ENCODE peak calls at places on chromosomes 2 and 18, in nine cellular contexts. One of them, this sample, is unnamed.

GRCh38 chr2:12262681-12263436 is 453.9 kb upstream of the TRIB2 start:
- DNase-seq in NCI-H1048: no peak
- DNase-seq in Panc1: no peak
- DNase-seq in BJ: no peak
- DNase-seq in NCI-H526: no peak
- DNase-seq in endothelial cell: no peak
- DNase-seq in GM10248: no peak
- DNase-seq in hippocampal formation: no peak
- DNase-seq in iris pigment epithelial cell: peak; percentile 44
- DNase-seq in this sample: peak; percentile 63

GRCh38 chr2:20414806-20415205 is 32.1 kb upstream of the RHOB start:
- DNase-seq in Panc1: no peak
- DNase-seq in hippocampal formation: no peak
- DNase-seq in endothelial cell: no peak
- DNase-seq in NCI-H1048: no peak
- DNase-seq in GM10248: no peak
- DNase-seq in NCI-H526: no peak
- DNase-seq in iris pigment epithelial cell: no peak
- DNase-seq in BJ: no peak
- DNase-seq in this sample: no peak

GRCh38 chr2:109213646-109214417 is 84.8 kb downstream of the SH3RF3 start:
- DNase-seq in iris pigment epithelial cell: peak; percentile 94
- DNase-seq in NCI-H526: peak; percentile 9
- DNase-seq in endothelial cell: no peak
- DNase-seq in BJ: no peak
- DNase-seq in hippocampal formation: no peak
- DNase-seq in NCI-H1048: no peak
- DNase-seq in GM10248: peak; percentile 39
- DNase-seq in Panc1: no peak
- DNase-seq in this sample: no peak

GRCh38 chr2:46009315-46009714 is 287.9 kb upstream of the EPAS1 start:
- DNase-seq in BJ: no peak
- DNase-seq in hippocampal formation: no peak
- DNase-seq in endothelial cell: no peak
- DNase-seq in iris pigment epithelial cell: no peak
- DNase-seq in Panc1: no peak
- DNase-seq in NCI-H526: no peak
- DNase-seq in NCI-H1048: no peak
- DNase-seq in GM10248: no peak
- DNase-seq in this sample: no peak

GRCh38 chr18:55841314-55841713 is 253.3 kb upstream of the TCF4 start:
- DNase-seq in iris pigment epithelial cell: no peak
- DNase-seq in BJ: no peak
- DNase-seq in NCI-H1048: no peak
- DNase-seq in endothelial cell: no peak
- DNase-seq in Panc1: no peak
- DNase-seq in hippocampal formation: no peak
- DNase-seq in NCI-H526: no peak
- DNase-seq in GM10248: no peak
- DNase-seq in this sample: no peak

GRCh38 chr18:48997681-48997984 is 46.9 kb upstream of the SMAD7 start:
- DNase-seq in Panc1: no peak
- DNase-seq in BJ: no peak
- DNase-seq in NCI-H526: no peak
- DNase-seq in hippocampal formation: no peak
- DNase-seq in iris pigment epithelial cell: no peak
- DNase-seq in NCI-H1048: no peak
- DNase-seq in GM10248: no peak
- DNase-seq in endothelial cell: no peak
- DNase-seq in this sample: no peak

GRCh38 chr2:32798841-32799240 is 147.9 kb upstream of the LTBP1 start:
- DNase-seq in NCI-H1048: no peak
- DNase-seq in endothelial cell: no peak
- DNase-seq in iris pigment epithelial cell: peak; percentile 45
- DNase-seq in GM10248: no peak
- DNase-seq in Panc1: no peak
- DNase-seq in NCI-H526: no peak
- DNase-seq in hippocampal formation: no peak
- DNase-seq in BJ: no peak
- DNase-seq in this sample: no peak

GRCh38 chr18:45386256-45386655 is 229.0 kb upstream of the SLC14A2 start:
- DNase-seq in NCI-H526: peak; percentile 63
- DNase-seq in NCI-H1048: no peak
- DNase-seq in hippocampal formation: no peak
- DNase-seq in endothelial cell: peak; percentile 57
- DNase-seq in GM10248: peak; percentile 22
- DNase-seq in iris pigment epithelial cell: peak; percentile 6
- DNase-seq in BJ: no peak
- DNase-seq in Panc1: no peak
- DNase-seq in this sample: no peak

GRCh38 chr2:15984367-15985255 is 44.3 kb downstream of the MYCN start:
- DNase-seq in hippocampal formation: peak; percentile 87
- DNase-seq in iris pigment epithelial cell: no peak
- DNase-seq in NCI-H526: peak; percentile 100
- DNase-seq in BJ: no peak
- DNase-seq in GM10248: no peak
- DNase-seq in NCI-H1048: no peak
- DNase-seq in endothelial cell: peak; percentile 18
- DNase-seq in Panc1: no peak
- DNase-seq in this sample: peak; percentile 91

GRCh38 chr2:70902067-70902442 is 33.6 kb upstream of the ATP6V1B1 start:
- DNase-seq in NCI-H1048: no peak
- DNase-seq in BJ: no peak
- DNase-seq in Panc1: no peak
- DNase-seq in NCI-H526: peak; percentile 63
- DNase-seq in endothelial cell: no peak
- DNase-seq in hippocampal formation: no peak
- DNase-seq in iris pigment epithelial cell: no peak
- DNase-seq in GM10248: no peak
- DNase-seq in this sample: no peak

GRCh38 chr2:237440819-237441281 is 26.9 kb upstream of the COL6A3 start:
- DNase-seq in endothelial cell: no peak
- DNase-seq in NCI-H526: no peak
- DNase-seq in BJ: no peak
- DNase-seq in Panc1: no peak
- DNase-seq in iris pigment epithelial cell: no peak
- DNase-seq in NCI-H1048: no peak
- DNase-seq in GM10248: no peak
- DNase-seq in hippocampal formation: no peak
- DNase-seq in this sample: no peak

GRCh38 chr18:59582395-59582794 is 114.8 kb downstream of the CCBE1 start:
- DNase-seq in Panc1: no peak
- DNase-seq in GM10248: no peak
- DNase-seq in endothelial cell: no peak
- DNase-seq in BJ: no peak
- DNase-seq in iris pigment epithelial cell: no peak
- DNase-seq in NCI-H1048: no peak
- DNase-seq in NCI-H526: no peak
- DNase-seq in hippocampal formation: no peak
- DNase-seq in this sample: no peak

GRCh38 chr2:105518897-105519296 is 120.0 kb upstream of the FHL2 start:
- DNase-seq in NCI-H526: peak; percentile 4
- DNase-seq in iris pigment epithelial cell: peak; percentile 34
- DNase-seq in endothelial cell: no peak
- DNase-seq in GM10248: no peak
- DNase-seq in BJ: no peak
- DNase-seq in hippocampal formation: no peak
- DNase-seq in NCI-H1048: no peak
- DNase-seq in Panc1: no peak
- DNase-seq in this sample: no peak

GRCh38 chr2:70104231-70105111 is 17.2 kb downstream of the PCBP1 start:
- DNase-seq in endothelial cell: peak; percentile 31
- DNase-seq in NCI-H526: peak; percentile 69
- DNase-seq in NCI-H1048: no peak
- DNase-seq in BJ: no peak
- DNase-seq in Panc1: no peak
- DNase-seq in iris pigment epithelial cell: peak; percentile 81
- DNase-seq in hippocampal formation: no peak
- DNase-seq in GM10248: peak; percentile 52
- DNase-seq in this sample: no peak

GRCh38 chr2:238159676-238160205 is 971 bp downstream of the ERFE start:
- DNase-seq in NCI-H526: no peak
- DNase-seq in hippocampal formation: no peak
- DNase-seq in Panc1: no peak
- DNase-seq in GM10248: no peak
- DNase-seq in iris pigment epithelial cell: no peak
- DNase-seq in NCI-H1048: no peak
- DNase-seq in BJ: no peak
- DNase-seq in endothelial cell: no peak
- DNase-seq in this sample: no peak

GRCh38 chr2:113274427-113274826 is 4.3 kb downstream of the PAX8 start:
- DNase-seq in GM10248: no peak
- DNase-seq in Panc1: no peak
- DNase-seq in NCI-H526: no peak
- DNase-seq in NCI-H1048: no peak
- DNase-seq in hippocampal formation: no peak
- DNase-seq in iris pigment epithelial cell: no peak
- DNase-seq in BJ: no peak
- DNase-seq in endothelial cell: no peak
- DNase-seq in this sample: no peak

GRCh38 chr2:232332940-232333259 is 45.7 kb upstream of the ALPP start:
- DNase-seq in hippocampal formation: no peak
- DNase-seq in NCI-H526: no peak
- DNase-seq in BJ: no peak
- DNase-seq in GM10248: no peak
- DNase-seq in NCI-H1048: no peak
- DNase-seq in Panc1: no peak
- DNase-seq in iris pigment epithelial cell: no peak
- DNase-seq in endothelial cell: no peak
- DNase-seq in this sample: no peak

GRCh38 chr18:25915907-25916306 is 174.5 kb downstream of the SS18 start:
- DNase-seq in BJ: no peak
- DNase-seq in hippocampal formation: no peak
- DNase-seq in NCI-H526: no peak
- DNase-seq in endothelial cell: no peak
- DNase-seq in GM10248: no peak
- DNase-seq in iris pigment epithelial cell: no peak
- DNase-seq in Panc1: no peak
- DNase-seq in NCI-H1048: no peak
- DNase-seq in this sample: no peak

GRCh38 chr2:44134848-44135247 is 33.8 kb upstream of the PPM1B start:
- DNase-seq in Panc1: no peak
- DNase-seq in NCI-H526: no peak
- DNase-seq in hippocampal formation: no peak
- DNase-seq in endothelial cell: no peak
- DNase-seq in GM10248: no peak
- DNase-seq in NCI-H1048: no peak
- DNase-seq in BJ: no peak
- DNase-seq in iris pigment epithelial cell: no peak
- DNase-seq in this sample: no peak

GRCh38 chr2:146597291-146597690 is 1247.5 kb upstream of the ACVR2A start:
- DNase-seq in iris pigment epithelial cell: peak; percentile 31
- DNase-seq in GM10248: no peak
- DNase-seq in hippocampal formation: no peak
- DNase-seq in Panc1: no peak
- DNase-seq in NCI-H526: no peak
- DNase-seq in BJ: no peak
- DNase-seq in NCI-H1048: no peak
- DNase-seq in endothelial cell: no peak
- DNase-seq in this sample: no peak

GRCh38 chr2:84494070-84494469 is 22.2 kb upstream of the DNAH6 start:
- DNase-seq in hippocampal formation: no peak
- DNase-seq in NCI-H1048: no peak
- DNase-seq in endothelial cell: no peak
- DNase-seq in GM10248: no peak
- DNase-seq in Panc1: no peak
- DNase-seq in NCI-H526: no peak
- DNase-seq in iris pigment epithelial cell: peak; percentile 54
- DNase-seq in BJ: no peak
- DNase-seq in this sample: no peak

GRCh38 chr2:169670215-169670651 is 24.0 kb downstream of the CFAP210 start:
- DNase-seq in Panc1: no peak
- DNase-seq in iris pigment epithelial cell: peak; percentile 31
- DNase-seq in endothelial cell: no peak
- DNase-seq in NCI-H526: no peak
- DNase-seq in hippocampal formation: no peak
- DNase-seq in BJ: no peak
- DNase-seq in GM10248: no peak
- DNase-seq in NCI-H1048: no peak
- DNase-seq in this sample: no peak

GRCh38 chr2:168375195-168375798 is 80.8 kb upstream of the CERS6 start:
- DNase-seq in Panc1: no peak
- DNase-seq in GM10248: no peak
- DNase-seq in endothelial cell: no peak
- DNase-seq in BJ: no peak
- DNase-seq in hippocampal formation: no peak
- DNase-seq in NCI-H1048: no peak
- DNase-seq in NCI-H526: no peak
- DNase-seq in iris pigment epithelial cell: peak; percentile 34
- DNase-seq in this sample: no peak

GRCh38 chr2:239073270-239073669 is 225.4 kb downstream of the TWIST2 start:
- DNase-seq in NCI-H1048: no peak
- DNase-seq in hippocampal formation: no peak
- DNase-seq in Panc1: no peak
- DNase-seq in NCI-H526: no peak
- DNase-seq in iris pigment epithelial cell: no peak
- DNase-seq in endothelial cell: no peak
- DNase-seq in GM10248: no peak
- DNase-seq in BJ: no peak
- DNase-seq in this sample: no peak

GRCh38 chr2:191836853-191837769 is 9.8 kb downstream of the CAVIN2 start:
- DNase-seq in BJ: no peak
- DNase-seq in NCI-H526: no peak
- DNase-seq in endothelial cell: no peak
- DNase-seq in NCI-H1048: no peak
- DNase-seq in GM10248: no peak
- DNase-seq in hippocampal formation: no peak
- DNase-seq in Panc1: no peak
- DNase-seq in iris pigment epithelial cell: peak; percentile 51
- DNase-seq in this sample: no peak

GRCh38 chr2:140349695-140350094 is 1569.5 kb upstream of the NXPH2 start:
- DNase-seq in BJ: no peak
- DNase-seq in endothelial cell: no peak
- DNase-seq in NCI-H1048: no peak
- DNase-seq in NCI-H526: no peak
- DNase-seq in iris pigment epithelial cell: no peak
- DNase-seq in hippocampal formation: no peak
- DNase-seq in Panc1: no peak
- DNase-seq in GM10248: no peak
- DNase-seq in this sample: no peak

GRCh38 chr2:215664847-215665525 is 229.1 kb upstream of the FN1 start:
- DNase-seq in endothelial cell: no peak
- DNase-seq in BJ: peak; percentile 77
- DNase-seq in NCI-H1048: no peak
- DNase-seq in NCI-H526: no peak
- DNase-seq in Panc1: no peak
- DNase-seq in GM10248: peak; percentile 21
- DNase-seq in hippocampal formation: no peak
- DNase-seq in iris pigment epithelial cell: peak; percentile 97
- DNase-seq in this sample: no peak

GRCh38 chr18:55326134-55326533 is 261.9 kb downstream of the TCF4 start:
- DNase-seq in Panc1: no peak
- DNase-seq in GM10248: no peak
- DNase-seq in endothelial cell: no peak
- DNase-seq in BJ: no peak
- DNase-seq in iris pigment epithelial cell: no peak
- DNase-seq in NCI-H1048: no peak
- DNase-seq in hippocampal formation: no peak
- DNase-seq in NCI-H526: no peak
- DNase-seq in this sample: no peak

GRCh38 chr18:34730774-34731173 is 20.7 kb downstream of the DTNA start:
- DNase-seq in BJ: no peak
- DNase-seq in Panc1: no peak
- DNase-seq in iris pigment epithelial cell: no peak
- DNase-seq in endothelial cell: no peak
- DNase-seq in GM10248: no peak
- DNase-seq in NCI-H1048: no peak
- DNase-seq in hippocampal formation: no peak
- DNase-seq in NCI-H526: no peak
- DNase-seq in this sample: no peak

GRCh38 chr2:110143982-110144381 is 28.4 kb upstream of the MALL start:
- DNase-seq in GM10248: no peak
- DNase-seq in Panc1: no peak
- DNase-seq in endothelial cell: no peak
- DNase-seq in hippocampal formation: no peak
- DNase-seq in iris pigment epithelial cell: no peak
- DNase-seq in BJ: no peak
- DNase-seq in NCI-H526: no peak
- DNase-seq in NCI-H1048: no peak
- DNase-seq in this sample: no peak

GRCh38 chr2:152367547-152368250 is 32.7 kb downstream of the FMNL2 start:
- DNase-seq in NCI-H1048: no peak
- DNase-seq in endothelial cell: no peak
- DNase-seq in hippocampal formation: no peak
- DNase-seq in GM10248: peak; percentile 22
- DNase-seq in BJ: no peak
- DNase-seq in Panc1: no peak
- DNase-seq in iris pigment epithelial cell: peak; percentile 31
- DNase-seq in NCI-H526: no peak
- DNase-seq in this sample: no peak